ENCODE peak calls at places on chromosomes 11 and 22, in five cellular contexts. A is NCI-H1930, T is NCI-H460, F is NCI-H1105, R is DMS79 treated with DMSO at 0.1 percent for 48 hours. S is an unnamed sample.

GRCh38 chr22:28798810-28799124 is 1.6 kb downstream of the XBP1 start:
- DNase-seq in A (no peak), T (no peak), F (no peak), R (no peak), S (no peak)

GRCh38 chr11:26613759-26614158 is 41.7 kb upstream of the MUC15 start:
- DNase-seq in A (no peak), T (no peak), F (no peak), R (no peak), S (no peak)

GRCh38 chr11:763073-763463 is 14.2 kb downstream of the GATD1 start:
- DNase-seq in A (no peak), T (no peak), F (peak), R (no peak), S (no peak)

GRCh38 chr11:59822989-59823566 is 12.5 kb upstream of the MRPL16 start:
- DNase-seq in A (peak), T (peak), F (peak), R (no peak), S (peak)

GRCh38 chr11:91921974-91922373 is 302.6 kb upstream of the FAT3 start:
- DNase-seq in A (no peak), T (no peak), F (no peak), R (no peak), S (no peak)

GRCh38 chr22:38755155-38755910 is 465 bp downstream of the SUN2 start:
- DNase-seq in A (no peak), T (peak), F (no peak), R (no peak), S (peak)

GRCh38 chr11:99117603-99118002 is 96.9 kb downstream of the CNTN5 start:
- DNase-seq in A (no peak), T (no peak), F (no peak), R (no peak), S (no peak)

GRCh38 chr11:66119348-66120133 is 49.5 kb downstream of the PACS1 start:
- DNase-seq in A (no peak), T (peak), F (no peak), R (no peak), S (peak)

S was measured in foreskin melanocyte.